ENCODE peak calls at places on chromosomes 5 and 9, in eight cellular contexts. One of them, this sample, is unnamed.

GRCh38 chr5:33631786-33632185 is 191.0 kb downstream of the TARS1 start:
- DNase-seq in heart left ventricle: no peak
- DNase-seq in uterus: no peak
- DNase-seq in hepatocyte: no peak
- DNase-seq in HCT116: no peak
- DNase-seq in endothelial cell of umbilical vein: no peak
- DNase-seq in mesendoderm: no peak
- DNase-seq in GM23248: peak; percentile 42
- DNase-seq in this sample: no peak

GRCh38 chr5:110525762-110526161 is 200.7 kb downstream of the TMEM232 start:
- DNase-seq in hepatocyte: no peak
- DNase-seq in GM23248: no peak
- DNase-seq in HCT116: no peak
- DNase-seq in heart left ventricle: no peak
- DNase-seq in endothelial cell of umbilical vein: no peak
- DNase-seq in uterus: no peak
- DNase-seq in mesendoderm: no peak
- DNase-seq in this sample: no peak

GRCh38 chr9:137237759-137238726 is 3.0 kb upstream of the TUBB4B start:
- DNase-seq in HCT116: no peak
- DNase-seq in endothelial cell of umbilical vein: no peak
- DNase-seq in mesendoderm: no peak
- DNase-seq in GM23248: no peak
- DNase-seq in hepatocyte: no peak
- DNase-seq in uterus: no peak
- DNase-seq in heart left ventricle: no peak
- DNase-seq in this sample: no peak

GRCh38 chr5:115460476-115460875 is 84.1 kb downstream of the FEM1C start:
- DNase-seq in HCT116: peak; percentile 87
- DNase-seq in mesendoderm: no peak
- DNase-seq in hepatocyte: peak; percentile 41
- DNase-seq in uterus: no peak
- DNase-seq in heart left ventricle: peak; percentile 91
- DNase-seq in GM23248: peak; percentile 91
- DNase-seq in endothelial cell of umbilical vein: peak; percentile 91
- DNase-seq in this sample: no peak

GRCh38 chr9:90807006-90807405 is 5.4 kb downstream of the SYK start:
- DNase-seq in endothelial cell of umbilical vein: no peak
- DNase-seq in mesendoderm: no peak
- DNase-seq in hepatocyte: no peak
- DNase-seq in heart left ventricle: no peak
- DNase-seq in HCT116: no peak
- DNase-seq in GM23248: no peak
- DNase-seq in uterus: no peak
- DNase-seq in this sample: no peak

GRCh38 chr9:114844766-114845165 is 38.9 kb upstream of the TNFSF15 start:
- DNase-seq in HCT116: no peak
- DNase-seq in heart left ventricle: no peak
- DNase-seq in GM23248: no peak
- DNase-seq in uterus: no peak
- DNase-seq in endothelial cell of umbilical vein: no peak
- DNase-seq in hepatocyte: no peak
- DNase-seq in mesendoderm: no peak
- DNase-seq in this sample: no peak

GRCh38 chr5:132670218-132670617 is 3.6 kb upstream of the IL4 start:
- DNase-seq in endothelial cell of umbilical vein: no peak
- DNase-seq in uterus: no peak
- DNase-seq in mesendoderm: no peak
- DNase-seq in heart left ventricle: no peak
- DNase-seq in hepatocyte: no peak
- DNase-seq in GM23248: no peak
- DNase-seq in HCT116: no peak
- DNase-seq in this sample: no peak

GRCh38 chr9:13607746-13608445 is 328.4 kb upstream of the MPDZ start:
- DNase-seq in endothelial cell of umbilical vein: peak; percentile 27
- DNase-seq in hepatocyte: peak; percentile 17
- DNase-seq in GM23248: peak; percentile 10
- DNase-seq in mesendoderm: peak; percentile 19
- DNase-seq in HCT116: no peak
- DNase-seq in heart left ventricle: peak; percentile 34
- DNase-seq in uterus: no peak
- DNase-seq in this sample: no peak

GRCh38 chr9:8338249-8338721 is 538.7 kb upstream of the DMAC1 start:
- DNase-seq in endothelial cell of umbilical vein: peak; percentile 82
- DNase-seq in HCT116: no peak
- DNase-seq in heart left ventricle: no peak
- DNase-seq in GM23248: no peak
- DNase-seq in uterus: no peak
- DNase-seq in mesendoderm: no peak
- DNase-seq in hepatocyte: peak; percentile 63
- DNase-seq in this sample: no peak

GRCh38 chr5:142520885-142521284 is 165.0 kb downstream of the FGF1 start:
- DNase-seq in mesendoderm: no peak
- DNase-seq in GM23248: peak; percentile 9
- DNase-seq in heart left ventricle: no peak
- DNase-seq in uterus: no peak
- DNase-seq in HCT116: no peak
- DNase-seq in hepatocyte: no peak
- DNase-seq in endothelial cell of umbilical vein: no peak
- DNase-seq in this sample: no peak

GRCh38 chr9:96376926-96377874 is 6.3 kb downstream of the SLC35D2 start:
- DNase-seq in heart left ventricle: no peak
- DNase-seq in GM23248: peak; percentile 44
- DNase-seq in uterus: no peak
- DNase-seq in endothelial cell of umbilical vein: peak; percentile 77
- DNase-seq in hepatocyte: peak; percentile 39
- DNase-seq in mesendoderm: peak; percentile 54
- DNase-seq in HCT116: no peak
- DNase-seq in this sample: no peak

GRCh38 chr9:120514599-120514854 is 65.4 kb downstream of the CDK5RAP2 start:
- DNase-seq in HCT116: no peak
- DNase-seq in heart left ventricle: no peak
- DNase-seq in GM23248: no peak
- DNase-seq in uterus: no peak
- DNase-seq in endothelial cell of umbilical vein: no peak
- DNase-seq in mesendoderm: no peak
- DNase-seq in hepatocyte: no peak
- DNase-seq in this sample: no peak

GRCh38 chr9:5408596-5408995 is 29.1 kb downstream of the PLGRKT start:
- DNase-seq in hepatocyte: no peak
- DNase-seq in heart left ventricle: no peak
- DNase-seq in endothelial cell of umbilical vein: no peak
- DNase-seq in mesendoderm: peak; percentile 25
- DNase-seq in HCT116: no peak
- DNase-seq in GM23248: no peak
- DNase-seq in uterus: no peak
- DNase-seq in this sample: no peak

GRCh38 chr5:65967288-65968066 is 41.1 kb downstream of the ERBIN start:
- DNase-seq in heart left ventricle: no peak
- DNase-seq in mesendoderm: no peak
- DNase-seq in hepatocyte: no peak
- DNase-seq in uterus: no peak
- DNase-seq in GM23248: no peak
- DNase-seq in endothelial cell of umbilical vein: no peak
- DNase-seq in HCT116: no peak
- DNase-seq in this sample: no peak

DNA sequence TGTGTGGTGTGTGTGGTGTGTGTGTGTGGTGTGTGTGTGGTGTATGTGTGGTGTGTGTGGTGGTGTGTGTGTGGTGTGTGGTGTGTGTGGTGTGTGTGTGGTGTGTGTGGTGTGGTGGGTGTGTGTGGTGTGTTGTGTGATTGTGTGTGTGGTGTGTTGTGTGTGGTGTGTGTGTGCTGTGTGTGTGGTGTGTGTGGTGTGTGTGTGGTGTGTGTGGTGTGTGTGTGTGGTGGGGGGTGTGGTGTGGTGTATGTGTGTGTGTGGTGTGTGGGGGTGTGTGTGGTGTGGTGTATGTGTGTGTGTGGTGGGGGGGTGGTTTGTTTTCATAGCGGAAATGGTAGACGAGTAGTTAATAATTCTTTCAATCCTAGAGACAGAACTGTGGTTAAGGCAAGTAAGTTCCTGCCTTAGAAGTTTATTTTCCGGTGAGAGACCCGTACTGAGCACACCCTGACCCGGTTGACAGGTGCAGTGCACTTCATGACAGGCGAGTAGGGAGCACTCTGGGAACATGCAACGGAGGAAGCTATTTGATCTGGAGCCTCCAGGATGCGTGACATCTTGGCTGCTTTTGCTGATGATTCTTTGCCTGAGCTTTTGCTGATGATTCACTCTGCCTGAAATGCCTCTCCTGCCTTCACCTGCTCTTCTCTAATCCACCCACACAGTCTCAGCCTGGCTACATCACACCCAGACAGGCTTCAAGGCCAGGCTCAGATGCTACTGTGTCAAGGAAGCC is 21.7 kb upstream of the FAT2 start:
- DNase-seq in GM23248: peak; percentile 7
- DNase-seq in HCT116: peak; percentile 19
- DNase-seq in heart left ventricle: no peak
- DNase-seq in mesendoderm: peak; percentile 26
- DNase-seq in uterus: no peak
- DNase-seq in hepatocyte: peak; percentile 62
- DNase-seq in endothelial cell of umbilical vein: no peak
- DNase-seq in this sample: no peak
- H3K27me3 ChIP-seq in GM23248: peaks cover 20% of the 10 kb centered on the region
- H3K27me3 ChIP-seq in HCT116: peaks cover 3% of the 10 kb centered on the region
- H3K27me3 ChIP-seq in heart left ventricle: no peaks in the 10 kb centered on the region
- H3K27me3 ChIP-seq in mesendoderm: no peaks in the 10 kb centered on the region
- H3K27me3 ChIP-seq in uterus: no peaks in the 10 kb centered on the region
- H3K27me3 ChIP-seq in hepatocyte: peaks cover 3% of the 10 kb centered on the region
- H3K27me3 ChIP-seq in endothelial cell of umbilical vein: no peaks in the 10 kb centered on the region
- H3K27me3 ChIP-seq in this sample: no peaks in the 10 kb centered on the region

GRCh38 chr5:139660916-139661814 is 13.0 kb downstream of the CXXC5 start:
- DNase-seq in HCT116: peak; percentile 63
- DNase-seq in uterus: peak; percentile 83
- DNase-seq in hepatocyte: peak; percentile 92
- DNase-seq in endothelial cell of umbilical vein: peak; percentile 83
- DNase-seq in mesendoderm: no peak
- DNase-seq in GM23248: peak; percentile 99
- DNase-seq in heart left ventricle: peak; percentile 94
- DNase-seq in this sample: no peak
- H3K4me3 ChIP-seq in HCT116: peak overlapping the region; percentile 42
- H3K4me3 ChIP-seq in uterus: peak overlapping the region; percentile 28
- H3K4me3 ChIP-seq in hepatocyte: no peak overlapping the region
- H3K4me3 ChIP-seq in endothelial cell of umbilical vein: no peak overlapping the region
- H3K4me3 ChIP-seq in mesendoderm: no peak overlapping the region
- H3K4me3 ChIP-seq in GM23248: peak overlapping the region; percentile 27
- H3K4me3 ChIP-seq in heart left ventricle: peak overlapping the region; percentile 1
- H3K4me3 ChIP-seq in this sample: no peak overlapping the region

GRCh38 chr5:83513081-83513480 is 41.5 kb downstream of the VCAN start:
- DNase-seq in GM23248: no peak
- DNase-seq in uterus: no peak
- DNase-seq in endothelial cell of umbilical vein: no peak
- DNase-seq in hepatocyte: no peak
- DNase-seq in mesendoderm: no peak
- DNase-seq in heart left ventricle: no peak
- DNase-seq in HCT116: no peak
- DNase-seq in this sample: no peak

GRCh38 chr5:83510199-83510730 is 38.7 kb downstream of the VCAN start:
- DNase-seq in heart left ventricle: no peak
- DNase-seq in endothelial cell of umbilical vein: no peak
- DNase-seq in hepatocyte: no peak
- DNase-seq in mesendoderm: no peak
- DNase-seq in GM23248: no peak
- DNase-seq in HCT116: no peak
- DNase-seq in uterus: no peak
- DNase-seq in this sample: no peak

GRCh38 chr5:83509535-83509934 is 38.0 kb downstream of the VCAN start:
- DNase-seq in heart left ventricle: peak; percentile 75
- DNase-seq in mesendoderm: peak; percentile 55
- DNase-seq in endothelial cell of umbilical vein: peak; percentile 90
- DNase-seq in HCT116: no peak
- DNase-seq in uterus: no peak
- DNase-seq in hepatocyte: peak; percentile 50
- DNase-seq in GM23248: peak; percentile 17
- DNase-seq in this sample: no peak

GRCh38 chr5:83513491-83513890 is 41.9 kb downstream of the VCAN start:
- DNase-seq in mesendoderm: peak; percentile 18
- DNase-seq in endothelial cell of umbilical vein: no peak
- DNase-seq in uterus: no peak
- DNase-seq in GM23248: no peak
- DNase-seq in hepatocyte: no peak
- DNase-seq in HCT116: no peak
- DNase-seq in heart left ventricle: no peak
- DNase-seq in this sample: no peak

DNA sequence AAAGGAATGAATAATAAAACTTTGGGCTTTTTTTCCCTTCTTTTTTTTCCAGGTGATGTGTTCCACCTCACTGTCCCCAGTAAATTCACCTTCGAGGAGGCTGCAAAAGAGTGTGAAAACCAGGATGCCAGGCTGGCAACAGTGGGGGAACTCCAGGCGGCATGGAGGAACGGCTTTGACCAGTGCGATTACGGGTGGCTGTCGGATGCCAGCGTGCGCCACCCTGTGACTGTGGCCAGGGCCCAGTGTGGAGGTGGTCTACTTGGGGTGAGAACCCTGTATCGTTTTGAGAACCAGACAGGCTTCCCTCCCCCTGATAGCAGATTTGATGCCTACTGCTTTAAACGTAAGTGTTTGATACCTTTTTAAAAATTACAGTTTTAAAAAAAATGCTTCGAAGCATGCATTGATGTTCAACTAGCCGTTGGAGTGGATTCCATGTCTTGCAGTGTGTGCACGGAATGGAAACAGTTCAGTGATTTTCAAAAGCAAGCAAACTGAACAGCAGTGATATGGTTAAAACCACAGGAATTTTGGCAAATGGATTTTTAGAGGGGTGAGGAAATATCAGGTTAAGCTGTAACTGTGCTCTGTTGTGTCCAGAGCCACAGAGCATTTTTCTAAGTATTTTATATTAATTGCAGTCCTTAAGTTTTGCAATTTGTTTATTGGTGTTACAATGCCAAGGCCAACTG is 40.7 kb downstream of the VCAN start:
- DNase-seq in uterus: no peak
- DNase-seq in heart left ventricle: no peak
- DNase-seq in GM23248: no peak
- DNase-seq in hepatocyte: no peak
- DNase-seq in mesendoderm: no peak
- DNase-seq in HCT116: no peak
- DNase-seq in endothelial cell of umbilical vein: no peak
- DNase-seq in this sample: no peak
- H3K27ac ChIP-seq in uterus: peak overlapping the region; percentile 45
- H3K27ac ChIP-seq in heart left ventricle: no peak overlapping the region
- H3K27ac ChIP-seq in GM23248: no peak overlapping the region
- H3K27ac ChIP-seq in hepatocyte: no peak overlapping the region
- H3K27ac ChIP-seq in mesendoderm: no peak overlapping the region
- H3K27ac ChIP-seq in HCT116: no peak overlapping the region
- H3K27ac ChIP-seq in endothelial cell of umbilical vein: no peak overlapping the region
- H3K27ac ChIP-seq in this sample: no peak overlapping the region

DNA sequence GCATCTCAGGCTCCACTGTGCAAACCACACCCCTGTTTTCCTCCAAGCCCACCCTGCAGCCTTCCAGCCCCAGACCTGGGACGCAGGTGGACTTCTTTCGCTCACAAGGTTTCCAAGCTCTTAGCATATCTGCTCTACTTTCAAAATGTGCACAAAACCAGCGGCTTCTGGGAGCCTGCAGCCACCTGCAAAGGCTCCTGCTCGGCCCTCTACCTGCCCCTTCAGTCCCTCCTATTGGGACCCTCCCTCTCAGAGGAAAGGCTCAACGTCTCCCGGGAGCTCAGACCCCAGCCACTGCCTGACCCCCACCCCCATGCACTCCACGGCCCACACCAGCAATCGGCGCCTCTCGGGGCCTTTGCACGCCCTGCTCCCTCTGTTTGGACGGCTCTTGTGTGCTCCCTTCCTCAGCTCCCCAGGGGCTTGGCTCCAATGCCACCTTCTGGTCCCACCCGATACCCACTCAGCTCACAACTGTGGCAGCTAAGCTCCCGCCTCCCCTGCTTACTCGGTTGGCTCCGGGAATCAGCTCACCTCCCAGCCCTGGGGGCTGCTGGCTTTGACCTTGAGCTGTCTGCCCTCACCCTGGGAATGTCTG is 1.0 kb upstream of the SLC9A3 start:
- DNase-seq in endothelial cell of umbilical vein: no peak
- DNase-seq in mesendoderm: no peak
- DNase-seq in heart left ventricle: no peak
- DNase-seq in uterus: no peak
- DNase-seq in HCT116: no peak
- DNase-seq in GM23248: no peak
- DNase-seq in hepatocyte: no peak
- DNase-seq in this sample: no peak
- H3K27me3 ChIP-seq in endothelial cell of umbilical vein: peaks cover 69% of the 10 kb centered on the region
- H3K27me3 ChIP-seq in mesendoderm: peaks cover 57% of the 10 kb centered on the region
- H3K27me3 ChIP-seq in heart left ventricle: peaks cover 73% of the 10 kb centered on the region
- H3K27me3 ChIP-seq in uterus: peaks cover 18% of the 10 kb centered on the region
- H3K27me3 ChIP-seq in HCT116: peaks cover 7% of the 10 kb centered on the region
- H3K27me3 ChIP-seq in GM23248: peaks cover 76% of the 10 kb centered on the region
- H3K27me3 ChIP-seq in hepatocyte: peaks cover 73% of the 10 kb centered on the region
- H3K27me3 ChIP-seq in this sample: peaks cover 36% of the 10 kb centered on the region